ENCODE peak calls at places on chromosome 16, in nine cellular contexts. One of them, this sample, is unnamed.

GRCh38 chr16:90019543-90020259 is 445 bp upstream of the DBNDD1 start:
- DNase-seq in stimulated activated naive CD8-positive, alpha-beta T cell treated with anti-CD3 and anti-CD28 coated beads, Interleukin-15, amount 100 ng/mL, for 72 hours: peak
- DNase-seq in HFFc6: peak
- DNase-seq in stomach: peak
- DNase-seq in neural crest cell: no peak
- DNase-seq in GM04504: peak
- DNase-seq in upper lobe of right lung: peak
- DNase-seq in effector CD4-positive, alpha-beta T cell: peak
- DNase-seq in HEK293T: peak
- DNase-seq in this sample: peak

GRCh38 chr16:49473773-49474172 is 100.2 kb downstream of the C16orf78 start:
- DNase-seq in HEK293T: no peak
- DNase-seq in neural crest cell: no peak
- DNase-seq in stimulated activated naive CD8-positive, alpha-beta T cell treated with anti-CD3 and anti-CD28 coated beads, Interleukin-15, amount 100 ng/mL, for 72 hours: no peak
- DNase-seq in effector CD4-positive, alpha-beta T cell: no peak
- DNase-seq in stomach: peak
- DNase-seq in upper lobe of right lung: peak
- DNase-seq in HFFc6: no peak
- DNase-seq in GM04504: no peak
- DNase-seq in this sample: no peak

GRCh38 chr16:50279142-50279865 is 13.0 kb downstream of the ADCY7 start:
- DNase-seq in stomach: peak
- DNase-seq in HFFc6: no peak
- DNase-seq in stimulated activated naive CD8-positive, alpha-beta T cell treated with anti-CD3 and anti-CD28 coated beads, Interleukin-15, amount 100 ng/mL, for 72 hours: no peak
- DNase-seq in upper lobe of right lung: peak
- DNase-seq in neural crest cell: no peak
- DNase-seq in HEK293T: no peak
- DNase-seq in effector CD4-positive, alpha-beta T cell: no peak
- DNase-seq in GM04504: no peak
- DNase-seq in this sample: no peak

GRCh38 chr16:51813609-51814008 is 662.5 kb upstream of the SALL1 start:
- DNase-seq in HEK293T: no peak
- DNase-seq in stomach: no peak
- DNase-seq in neural crest cell: no peak
- DNase-seq in upper lobe of right lung: no peak
- DNase-seq in HFFc6: no peak
- DNase-seq in GM04504: no peak
- DNase-seq in effector CD4-positive, alpha-beta T cell: no peak
- DNase-seq in stimulated activated naive CD8-positive, alpha-beta T cell treated with anti-CD3 and anti-CD28 coated beads, Interleukin-15, amount 100 ng/mL, for 72 hours: no peak
- DNase-seq in this sample: no peak

GRCh38 chr16:35221482-35222185 is 1762.2 kb downstream of the TP53TG3F start:
- DNase-seq in HEK293T: no peak
- DNase-seq in HFFc6: no peak
- DNase-seq in stimulated activated naive CD8-positive, alpha-beta T cell treated with anti-CD3 and anti-CD28 coated beads, Interleukin-15, amount 100 ng/mL, for 72 hours: no peak
- DNase-seq in upper lobe of right lung: no peak
- DNase-seq in GM04504: no peak
- DNase-seq in stomach: no peak
- DNase-seq in neural crest cell: no peak
- DNase-seq in effector CD4-positive, alpha-beta T cell: no peak
- DNase-seq in this sample: no peak

GRCh38 chr16:67486805-67487204 is 3.5 kb upstream of the AGRP start:
- DNase-seq in HFFc6: no peak
- DNase-seq in effector CD4-positive, alpha-beta T cell: no peak
- DNase-seq in stimulated activated naive CD8-positive, alpha-beta T cell treated with anti-CD3 and anti-CD28 coated beads, Interleukin-15, amount 100 ng/mL, for 72 hours: no peak
- DNase-seq in HEK293T: no peak
- DNase-seq in upper lobe of right lung: no peak
- DNase-seq in stomach: no peak
- DNase-seq in neural crest cell: no peak
- DNase-seq in GM04504: no peak
- DNase-seq in this sample: no peak

GRCh38 chr16:10871157-10871991 is 5.6 kb upstream of the CIITA start:
- DNase-seq in stimulated activated naive CD8-positive, alpha-beta T cell treated with anti-CD3 and anti-CD28 coated beads, Interleukin-15, amount 100 ng/mL, for 72 hours: peak
- DNase-seq in upper lobe of right lung: peak
- DNase-seq in HFFc6: peak
- DNase-seq in GM04504: peak
- DNase-seq in stomach: peak
- DNase-seq in HEK293T: no peak
- DNase-seq in effector CD4-positive, alpha-beta T cell: no peak
- DNase-seq in neural crest cell: no peak
- DNase-seq in this sample: no peak

GRCh38 chr16:15464401-15465186 is 30.2 kb downstream of the BMERB1 start:
- DNase-seq in GM04504: no peak
- DNase-seq in upper lobe of right lung: no peak
- DNase-seq in HFFc6: no peak
- DNase-seq in effector CD4-positive, alpha-beta T cell: no peak
- DNase-seq in stomach: no peak
- DNase-seq in neural crest cell: no peak
- DNase-seq in HEK293T: no peak
- DNase-seq in stimulated activated naive CD8-positive, alpha-beta T cell treated with anti-CD3 and anti-CD28 coated beads, Interleukin-15, amount 100 ng/mL, for 72 hours: no peak
- DNase-seq in this sample: no peak

GRCh38 chr16:24748242-24748641 is 18.8 kb downstream of the TNRC6A start:
- DNase-seq in GM04504: peak
- DNase-seq in upper lobe of right lung: no peak
- DNase-seq in stomach: no peak
- DNase-seq in neural crest cell: no peak
- DNase-seq in effector CD4-positive, alpha-beta T cell: no peak
- DNase-seq in HFFc6: peak
- DNase-seq in HEK293T: no peak
- DNase-seq in stimulated activated naive CD8-positive, alpha-beta T cell treated with anti-CD3 and anti-CD28 coated beads, Interleukin-15, amount 100 ng/mL, for 72 hours: no peak
- DNase-seq in this sample: no peak

This sample was measured in HuH-7.